ENCODE peak calls at places on chromosomes 5 and 9, in six cellular contexts. One of them, this sample, is unnamed.

GRCh38 chr5:16995372-16995771 is 59.3 kb upstream of the MYO10 start:
- DNase-seq in nephron progenitor cell: no peak
- DNase-seq in cardiac muscle cell: no peak
- DNase-seq in HFFc6: peak; percentile 22
- DNase-seq in epithelial cell of esophagus: no peak
- DNase-seq in IMR-90: no peak
- DNase-seq in this sample: no peak

GRCh38 chr9:78668148-78668825 is 371.4 kb downstream of the PSAT1 start:
- DNase-seq in nephron progenitor cell: no peak
- DNase-seq in cardiac muscle cell: no peak
- DNase-seq in HFFc6: no peak
- DNase-seq in epithelial cell of esophagus: peak; percentile 88
- DNase-seq in IMR-90: no peak
- DNase-seq in this sample: no peak

GRCh38 chr5:73327908-73328455 is 120.6 kb downstream of the FOXD1 start:
- DNase-seq in nephron progenitor cell: no peak
- DNase-seq in cardiac muscle cell: no peak
- DNase-seq in HFFc6: peak; percentile 58
- DNase-seq in epithelial cell of esophagus: peak; percentile 64
- DNase-seq in IMR-90: peak; percentile 59
- DNase-seq in this sample: no peak

GRCh38 chr5:36647046-36647445 is 40.6 kb downstream of the SLC1A3 start:
- DNase-seq in nephron progenitor cell: no peak
- DNase-seq in cardiac muscle cell: no peak
- DNase-seq in HFFc6: no peak
- DNase-seq in epithelial cell of esophagus: no peak
- DNase-seq in IMR-90: no peak
- DNase-seq in this sample: no peak

GRCh38 chr5:133696006-133696584 is 83.8 kb upstream of the FSTL4 start:
- DNase-seq in nephron progenitor cell: no peak
- DNase-seq in cardiac muscle cell: no peak
- DNase-seq in HFFc6: no peak
- DNase-seq in epithelial cell of esophagus: no peak
- DNase-seq in IMR-90: no peak
- DNase-seq in this sample: no peak

GRCh38 chr5:73418244-73418691 is 30.3 kb downstream of the FOXD1 start:
- DNase-seq in nephron progenitor cell: peak; percentile 28
- DNase-seq in cardiac muscle cell: no peak
- DNase-seq in HFFc6: no peak
- DNase-seq in epithelial cell of esophagus: peak; percentile 23
- DNase-seq in IMR-90: no peak
- DNase-seq in this sample: no peak

GRCh38 chr9:19649672-19650071 is 139.2 kb downstream of the SLC24A2 start:
- DNase-seq in nephron progenitor cell: no peak
- DNase-seq in cardiac muscle cell: no peak
- DNase-seq in HFFc6: no peak
- DNase-seq in epithelial cell of esophagus: no peak
- DNase-seq in IMR-90: no peak
- DNase-seq in this sample: no peak

GRCh38 chr9:131174681-131175239 is 49.4 kb downstream of the NUP214 start:
- DNase-seq in nephron progenitor cell: no peak
- DNase-seq in cardiac muscle cell: no peak
- DNase-seq in HFFc6: no peak
- DNase-seq in epithelial cell of esophagus: no peak
- DNase-seq in IMR-90: no peak
- DNase-seq in this sample: no peak

GRCh38 chr9:22073349-22073748 is 64.2 kb upstream of the CDKN2B start:
- DNase-seq in nephron progenitor cell: no peak
- DNase-seq in cardiac muscle cell: no peak
- DNase-seq in HFFc6: no peak
- DNase-seq in epithelial cell of esophagus: no peak
- DNase-seq in IMR-90: no peak
- DNase-seq in this sample: no peak